ENCODE peak calls at places on chromosomes 2 and 18, in nine cellular contexts. A is neural progenitor cell, I is left ventricle myocardium inferior, V is GM23338, B is dorsolateral prefrontal cortex, X is ovary, F is endothelial cell of umbilical vein, Y is tibial artery, Z is A673. S is an unnamed sample.

GRCh38 chr18:54279477-54280205 is 10.3 kb downstream of the POLI start:
- DNase-seq in A (no peak), I (no peak), V (no peak), B (no peak), X (no peak), F (no peak), Y (no peak), Z (no peak), S (no peak)

GRCh38 chr2:10977003-10977402 is 65.3 kb downstream of the KCNF1 start:
- DNase-seq in A (no peak), I (no peak), V (peak; percentile 18), B (peak; percentile 31), X (no peak), F (no peak), Y (no peak), Z (no peak), S (no peak)

GRCh38 chr18:79884296-79884962 is 67.0 kb downstream of the SLC66A2 start:
- DNase-seq in A (no peak), I (no peak), V (no peak), B (no peak), X (no peak), F (no peak), Y (no peak), Z (no peak), S (no peak)

GRCh38 chr2:179981085-179981484 is 26.0 kb downstream of the CWC22 start:
- DNase-seq in A (no peak), I (no peak), V (no peak), B (no peak), X (no peak), F (peak; percentile 55), Y (no peak), Z (peak; percentile 9), S (no peak)

GRCh38 chr2:44456946-44457345 is 95.2 kb downstream of the CAMKMT start:
- DNase-seq in A (no peak), I (no peak), V (no peak), B (no peak), X (no peak), F (no peak), Y (no peak), Z (no peak), S (no peak)

GRCh38 chr18:79047556-79048244 is 21.5 kb upstream of the ATP9B start:
- DNase-seq in A (no peak), I (no peak), V (no peak), B (no peak), X (no peak), F (no peak), Y (no peak), Z (peak; percentile 40), S (no peak)

GRCh38 chr2:181190711-181191110 is 210.3 kb downstream of the UBE2E3 start:
- DNase-seq in A (peak; percentile 13), I (no peak), V (no peak), B (no peak), X (no peak), F (no peak), Y (no peak), Z (peak; percentile 61), S (no peak)

GRCh38 chr2:9654429-9655100 is 23.8 kb upstream of the YWHAQ start:
- DNase-seq in A (no peak), I (no peak), V (no peak), B (no peak), X (no peak), F (no peak), Y (no peak), Z (no peak), S (no peak)

GRCh38 chr18:58814317-58814716 is 50.4 kb upstream of the ZNF532 start:
- DNase-seq in A (no peak), I (no peak), V (no peak), B (no peak), X (no peak), F (no peak), Y (no peak), Z (no peak), S (no peak)

GRCh38 chr18:63848159-63848558 is 39.3 kb upstream of the SERPINB2 start:
- DNase-seq in A (peak; percentile 66), I (no peak), V (peak; percentile 77), B (no peak), X (no peak), F (peak; percentile 62), Y (no peak), Z (peak; percentile 88), S (no peak)

GRCh38 chr2:15941970-15942710 is 1.8 kb downstream of the MYCN start:
- DNase-seq in A (peak; percentile 64), I (no peak), V (peak; percentile 36), B (peak; percentile 60), X (no peak), F (peak; percentile 25), Y (no peak), Z (peak; percentile 25), S (peak; percentile 16)

GRCh38 chr2:120745420-120746178 is 9.9 kb downstream of the GLI2 start:
- DNase-seq in A (no peak), I (no peak), V (no peak), B (peak; percentile 16), X (no peak), F (no peak), Y (no peak), Z (no peak), S (no peak)

GRCh38 chr18:68449292-68449691 is 265.6 kb downstream of the TMX3 start:
- DNase-seq in A (no peak), I (no peak), V (no peak), B (no peak), X (no peak), F (no peak), Y (no peak), Z (no peak), S (no peak)

GRCh38 chr2:144470334-144470733 is 49.6 kb downstream of the ZEB2 start:
- DNase-seq in A (no peak), I (no peak), V (no peak), B (no peak), X (no peak), F (peak; percentile 36), Y (no peak), Z (no peak), S (no peak)

GRCh38 chr18:62881509-62882016 is 166.2 kb downstream of the PHLPP1 start:
- DNase-seq in A (no peak), I (no peak), V (no peak), B (no peak), X (no peak), F (peak; percentile 77), Y (peak; percentile 52), Z (peak; percentile 21), S (no peak)

GRCh38 chr2:233480490-233481202 is 85.9 kb downstream of the USP40 start:
- DNase-seq in A (peak; percentile 27), I (no peak), V (no peak), B (no peak), X (no peak), F (peak; percentile 13), Y (peak; percentile 21), Z (no peak), S (no peak)

GRCh38 chr2:233477548-233478433 is 88.8 kb downstream of the USP40 start:
- DNase-seq in A (no peak), I (no peak), V (no peak), B (no peak), X (no peak), F (no peak), Y (no peak), Z (no peak), S (no peak)

GRCh38 chr2:233482616-233483015 is 84.0 kb downstream of the USP40 start:
- DNase-seq in A (no peak), I (no peak), V (no peak), B (no peak), X (no peak), F (peak; percentile 12), Y (no peak), Z (no peak), S (no peak)

GRCh38 chr2:233479616-233480489 is 86.7 kb downstream of the USP40 start:
- DNase-seq in A (no peak), I (no peak), V (no peak), B (no peak), X (no peak), F (no peak), Y (no peak), Z (no peak), S (no peak)

GRCh38 chr2:233481368-233482142 is 85.0 kb downstream of the USP40 start:
- DNase-seq in A (no peak), I (no peak), V (no peak), B (no peak), X (no peak), F (no peak), Y (peak; percentile 22), Z (no peak), S (no peak)
- H3K27ac ChIP-seq in A (no peak overlapping the region), I (no peak overlapping the region), V (no peak overlapping the region), B (no peak overlapping the region), X (no peak overlapping the region), F (no peak overlapping the region), Y (peak overlapping the region; percentile 68), Z (no peak overlapping the region), S (no peak overlapping the region)

GRCh38 chr2:8234757-8235374 is 447.0 kb upstream of the ID2 start:
- DNase-seq in A (no peak), I (no peak), V (no peak), B (no peak), X (no peak), F (no peak), Y (no peak), Z (peak; percentile 49), S (no peak)
- H3K27ac ChIP-seq in A (no peak overlapping the region), I (peak overlapping the region; percentile 77), V (no peak overlapping the region), B (no peak overlapping the region), X (no peak overlapping the region), F (no peak overlapping the region), Y (no peak overlapping the region), Z (no peak overlapping the region), S (no peak overlapping the region)

GRCh38 chr2:30229596-30229995 is 1.7 kb upstream of the LBH start:
- DNase-seq in A (no peak), I (no peak), V (no peak), B (no peak), X (peak; percentile 20), F (no peak), Y (no peak), Z (no peak), S (no peak)
- H3K27ac ChIP-seq in A (no peak overlapping the region), I (peak overlapping the region; percentile 99), V (no peak overlapping the region), B (no peak overlapping the region), X (peak overlapping the region; percentile 45), F (no peak overlapping the region), Y (peak overlapping the region; percentile 93), Z (no peak overlapping the region), S (peak overlapping the region; percentile 85)

GRCh38 chr2:42225573-42225972 is 56.4 kb downstream of the EML4 start:
- DNase-seq in A (no peak), I (no peak), V (no peak), B (no peak), X (no peak), F (no peak), Y (no peak), Z (no peak), S (no peak)

GRCh38 chr2:42230891-42231290 is 61.7 kb downstream of the EML4 start:
- DNase-seq in A (peak; percentile 4), I (no peak), V (no peak), B (no peak), X (no peak), F (no peak), Y (no peak), Z (no peak), S (no peak)

GRCh38 chr2:42227491-42227890 is 58.3 kb downstream of the EML4 start:
- DNase-seq in A (no peak), I (no peak), V (peak; percentile 13), B (no peak), X (no peak), F (no peak), Y (no peak), Z (no peak), S (no peak)

GRCh38 chr2:42229949-42230348 is 60.8 kb downstream of the EML4 start:
- DNase-seq in A (no peak), I (no peak), V (no peak), B (no peak), X (no peak), F (no peak), Y (no peak), Z (no peak), S (no peak)

GRCh38 chr2:42228101-42228500 is 58.9 kb downstream of the EML4 start:
- DNase-seq in A (no peak), I (no peak), V (no peak), B (no peak), X (no peak), F (no peak), Y (no peak), Z (no peak), S (no peak)
- H3K27ac ChIP-seq in A (no peak overlapping the region), I (no peak overlapping the region), V (no peak overlapping the region), B (no peak overlapping the region), X (no peak overlapping the region), F (no peak overlapping the region), Y (no peak overlapping the region), Z (no peak overlapping the region), S (no peak overlapping the region)

S was measured in uterus.